ENCODE peak calls at places on chromosomes 4 and X, in seven cellular contexts. P is SK-N-SH, S is aorta, V is tibial nerve, C is AG04449, A is brain microvascular endothelial cell, W is cardiac fibroblast. X is an unnamed sample.
A peak's percentile ranks its signal among the peaks of the same experiment; 100 is the strongest.

GRCh38 chr4:88158360-88159136 is at the start of gene ABCG2:
- DNase-seq in A (peak; percentile 18), C (no peak), P (peak; percentile 65), S (peak; percentile 58), V (peak; percentile 16), W (peak; percentile 39), X (no peak)

GRCh38 chr4:95124906-95125504 is 367.2 kb downstream of the BMPR1B start:
- DNase-seq in P (peak; percentile 36), V (peak; percentile 19), C (no peak), W (peak; percentile 85), A (peak; percentile 61), S (no peak), X (no peak)

GRCh38 chr4:46432923-46433322 is 43.0 kb upstream of the GABRA2 start:
- DNase-seq in P (no peak), C (no peak), W (peak; percentile 72), S (no peak), V (no peak), A (no peak), X (no peak)

GRCh38 chr4:177375971-177376370 is 66.3 kb downstream of the AGA start:
- DNase-seq in C (no peak), S (no peak), P (no peak), W (no peak), V (no peak), A (no peak), X (no peak)

GRCh38 chr4:84920591-84920990 is 45.9 kb downstream of the WDFY3 start:
- DNase-seq in P (no peak), A (peak; percentile 21), W (peak; percentile 77), V (no peak), S (no peak), C (no peak), X (no peak)

GRCh38 chrX:111585337-111585736 is 73.9 kb downstream of the SERTM2 start:
- DNase-seq in A (no peak), C (no peak), S (no peak), V (no peak), W (no peak), P (no peak), X (no peak)

GRCh38 chrX:64850371-64851082 is 125.7 kb downstream of the ZC4H2 start:
- DNase-seq in P (no peak), V (no peak), S (no peak), A (no peak), W (no peak), C (no peak), X (no peak)

GRCh38 chr4:44319129-44319528 is 129.5 kb downstream of the KCTD8 start:
- DNase-seq in W (no peak), S (no peak), A (no peak), C (no peak), P (no peak), V (no peak), X (no peak)

GRCh38 chr4:171880136-171880535 is 66.9 kb downstream of the GALNTL6 start:
- DNase-seq in C (peak; percentile 85), A (peak; percentile 90), V (no peak), S (no peak), W (peak; percentile 54), P (no peak), X (peak; percentile 88)

GRCh38 chrX:132622130-132622529 is 133.3 kb upstream of the MBNL3 start:
- DNase-seq in C (no peak), A (peak; percentile 73), W (peak; percentile 18), S (no peak), P (no peak), V (no peak), X (no peak)

GRCh38 chr4:176400816-176401461 is 81.2 kb downstream of the SPCS3 start:
- DNase-seq in A (peak; percentile 77), C (peak; percentile 21), S (no peak), V (no peak), P (no peak), W (no peak), X (no peak)

GRCh38 chr4:55554453-55555030 is 7.8 kb upstream of the CLOCK start:
- DNase-seq in W (peak; percentile 78), P (peak; percentile 26), C (no peak), S (no peak), V (no peak), A (no peak), X (no peak)

GRCh38 chrX:120457766-120458180 is 11.3 kb downstream of the LAMP2 start:
- DNase-seq in V (no peak), P (no peak), C (peak; percentile 52), A (peak; percentile 43), W (peak; percentile 69), S (no peak), X (peak; percentile 62)

GRCh38 chr4:6641164-6641970 is 882 bp downstream of the MRFAP1 start:
- DNase-seq in W (peak; percentile 45), V (peak; percentile 35), C (no peak), S (peak; percentile 73), P (peak; percentile 67), A (peak; percentile 10), X (no peak)

GRCh38 chrX:19599253-19599652 is 83.9 kb upstream of the MAP3K15 start:
- DNase-seq in W (no peak), P (no peak), S (no peak), V (no peak), A (no peak), C (no peak), X (no peak)

GRCh38 chr4:89894654-89895652 is at the start of gene MMRN1:
- DNase-seq in C (no peak), W (peak; percentile 10), V (no peak), P (no peak), A (no peak), S (no peak), X (no peak)

GRCh38 chr4:89899854-89900253 is 5.2 kb downstream of the MMRN1 start:
- DNase-seq in P (no peak), C (no peak), S (no peak), V (no peak), A (no peak), W (no peak), X (no peak)

GRCh38 chr4:89899157-89899556 is 4.5 kb downstream of the MMRN1 start:
- DNase-seq in P (no peak), C (no peak), V (no peak), W (no peak), S (no peak), A (no peak), X (no peak)

GRCh38 chr4:89897867-89898266 is 3.2 kb downstream of the MMRN1 start:
- DNase-seq in P (no peak), V (no peak), S (no peak), A (no peak), C (no peak), W (no peak), X (no peak)

DNA sequence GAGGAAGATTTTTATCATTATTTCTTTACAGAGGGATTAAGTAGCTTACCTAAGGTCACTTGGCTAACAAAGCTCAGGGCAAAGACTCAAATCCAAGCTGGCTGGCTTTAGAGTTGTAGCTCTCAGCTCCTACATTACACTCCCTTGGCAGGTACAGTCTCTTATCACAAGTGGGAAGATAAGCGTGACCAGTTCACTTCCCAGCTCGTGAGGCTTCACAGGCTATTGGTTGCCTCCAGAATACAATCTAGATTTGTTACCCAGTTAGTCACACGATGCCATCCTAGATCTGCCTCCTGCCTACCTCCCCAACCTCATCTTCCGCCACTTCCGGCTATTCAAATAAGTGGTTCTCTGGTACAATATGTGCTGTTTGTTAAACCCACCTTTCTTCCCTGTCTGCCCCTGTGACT is 3.7 kb downstream of the MMRN1 start:
- DNase-seq in A (no peak), V (no peak), S (no peak), C (no peak), P (no peak), W (no peak), X (no peak)
- H3K4me3 ChIP-seq in A (no peak overlapping the region), V (no peak overlapping the region), S (no peak overlapping the region), C (no peak overlapping the region), P (no peak overlapping the region), W (no peak overlapping the region), X (no peak overlapping the region)

GRCh38 chrX:41085883-41086626 is 810 bp downstream of the USP9X start:
- DNase-seq in V (peak; percentile 35), C (no peak), P (peak; percentile 82), W (peak; percentile 48), S (peak; percentile 75), A (peak; percentile 44), X (no peak)

GRCh38 chrX:41084360-41085104 is 713 bp upstream of the USP9X start:
- DNase-seq in S (peak; percentile 98), A (peak; percentile 96), W (peak; percentile 97), C (peak; percentile 72), V (peak; percentile 98), P (peak; percentile 93), X (peak; percentile 58)

GRCh38 chrX:41085105-41085882 is at the start of gene USP9X:
- DNase-seq in S (peak; percentile 95), V (peak; percentile 75), A (peak; percentile 79), P (peak; percentile 93), W (peak; percentile 95), C (peak; percentile 49), X (no peak)

GRCh38 chrX:41086627-41086932 is 1.3 kb downstream of the USP9X start:
- DNase-seq in S (no peak), C (no peak), W (no peak), V (no peak), P (no peak), A (no peak), X (no peak)

GRCh38 chrX:41087219-41087618 is 2.0 kb downstream of the USP9X start:
- DNase-seq in W (no peak), V (no peak), P (no peak), A (no peak), C (no peak), S (no peak), X (no peak)
- H3K4me3 ChIP-seq in W (peak overlapping the region; percentile 90), V (peak overlapping the region; percentile 74), P (peak overlapping the region; percentile 81), A (peak overlapping the region; percentile 93), C (peak overlapping the region; percentile 77), S (peak overlapping the region; percentile 95), X (peak overlapping the region; percentile 78)

GRCh38 chr4:67575232-67575888 is 16.8 kb downstream of the STAP1 start:
- DNase-seq in A (no peak), C (no peak), S (no peak), W (no peak), V (no peak), P (no peak), X (peak; percentile 22)

GRCh38 chr4:67571975-67572374 is 13.4 kb downstream of the STAP1 start:
- DNase-seq in C (no peak), P (no peak), V (no peak), S (no peak), W (no peak), A (no peak), X (no peak)

GRCh38 chr4:67576538-67576937 is 18.0 kb downstream of the STAP1 start:
- DNase-seq in W (no peak), C (no peak), S (no peak), P (no peak), V (no peak), A (no peak), X (no peak)

GRCh38 chr4:67573193-67573592 is 14.7 kb downstream of the STAP1 start:
- DNase-seq in S (no peak), C (no peak), P (no peak), V (no peak), W (no peak), A (no peak), X (no peak)

GRCh38 chr4:67575889-67576329 is 17.4 kb downstream of the STAP1 start:
- DNase-seq in V (no peak), W (no peak), A (no peak), C (no peak), P (no peak), S (no peak), X (no peak)
- H3K4me3 ChIP-seq in V (no peak overlapping the region), W (no peak overlapping the region), A (no peak overlapping the region), C (no peak overlapping the region), P (no peak overlapping the region), S (no peak overlapping the region), X (peak overlapping the region; percentile 41)

DNA sequence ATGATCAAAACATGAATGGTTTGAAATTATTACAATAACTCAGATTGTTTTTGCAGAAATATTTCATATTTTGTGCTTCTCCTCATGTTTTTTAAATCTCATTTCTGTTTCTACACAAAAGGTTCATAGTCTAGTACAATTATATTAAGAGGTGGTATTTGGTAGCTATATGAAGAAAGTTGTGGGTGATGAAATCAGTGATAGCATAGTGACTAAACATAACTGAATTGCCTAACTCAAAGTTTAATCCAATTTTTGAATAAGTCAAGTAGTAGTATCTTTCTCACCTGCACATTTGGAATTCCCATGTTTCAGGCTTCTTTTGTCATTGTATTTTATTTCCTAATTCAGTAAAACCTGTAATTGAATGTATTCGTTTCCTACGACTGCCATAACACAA is 648.7 kb downstream of the GRID2 start:
- DNase-seq in V (no peak), W (no peak), C (no peak), P (no peak), S (no peak), A (no peak), X (no peak)
- H3K4me3 ChIP-seq in V (no peak overlapping the region), W (no peak overlapping the region), C (no peak overlapping the region), P (no peak overlapping the region), S (no peak overlapping the region), A (no peak overlapping the region), X (no peak overlapping the region)